ENCODE peak calls at places on chromosomes 1 and 21, in six cellular contexts. T is fibroblast of lung, N is Panc1, A is fibroblast of pulmonary artery, Q is foreskin fibroblast, X is esophagus squamous epithelium. Y is an unnamed sample.

GRCh38 chr1:113405573-113405972 is 15.3 kb downstream of the MAGI3 start:
- DNase-seq in Q (no peak), N (no peak), A (no peak), X (no peak), T (no peak), Y (no peak)

GRCh38 chr1:81679972-81680371 is 120.8 kb upstream of the ADGRL2 start:
- DNase-seq in T (peak; percentile 61), X (no peak), Q (peak; percentile 70), A (peak; percentile 93), N (no peak), Y (peak; percentile 82)

GRCh38 chr1:109910963-109911798 is 532 bp downstream of the CSF1 start:
- DNase-seq in T (no peak), X (no peak), N (no peak), Q (no peak), A (no peak), Y (peak; percentile 20)

GRCh38 chr21:37478821-37479220 is 112.2 kb downstream of the DYRK1A start:
- DNase-seq in X (no peak), N (no peak), A (no peak), Q (no peak), T (no peak), Y (no peak)

GRCh38 chr1:203038217-203038741 is 12.0 kb downstream of the PPFIA4 start:
- DNase-seq in T (peak; percentile 69), A (peak; percentile 59), X (no peak), N (no peak), Q (peak; percentile 81), Y (peak; percentile 82)

GRCh38 chr1:63127376-63127775 is 195.0 kb upstream of the FOXD3 start:
- DNase-seq in T (peak; percentile 11), Q (no peak), X (no peak), A (peak; percentile 11), N (no peak), Y (no peak)

GRCh38 chr1:35460796-35461195 is 96.4 kb downstream of the KIAA0319L start:
- DNase-seq in X (no peak), T (no peak), A (no peak), N (no peak), Q (no peak), Y (no peak)

GRCh38 chr1:235017719-235018118 is 110.9 kb downstream of the TOMM20 start:
- DNase-seq in Q (no peak), X (no peak), T (no peak), N (no peak), A (peak; percentile 17), Y (no peak)

GRCh38 chr1:155127672-155128468 is at the start of gene EFNA1:
- DNase-seq in N (no peak), Q (no peak), X (no peak), T (peak; percentile 5), A (peak; percentile 40), Y (peak; percentile 48)

GRCh38 chr1:219774386-219774785 is 154.0 kb downstream of the SLC30A10 start:
- DNase-seq in X (no peak), Q (no peak), A (no peak), N (no peak), T (no peak), Y (no peak)

DNA sequence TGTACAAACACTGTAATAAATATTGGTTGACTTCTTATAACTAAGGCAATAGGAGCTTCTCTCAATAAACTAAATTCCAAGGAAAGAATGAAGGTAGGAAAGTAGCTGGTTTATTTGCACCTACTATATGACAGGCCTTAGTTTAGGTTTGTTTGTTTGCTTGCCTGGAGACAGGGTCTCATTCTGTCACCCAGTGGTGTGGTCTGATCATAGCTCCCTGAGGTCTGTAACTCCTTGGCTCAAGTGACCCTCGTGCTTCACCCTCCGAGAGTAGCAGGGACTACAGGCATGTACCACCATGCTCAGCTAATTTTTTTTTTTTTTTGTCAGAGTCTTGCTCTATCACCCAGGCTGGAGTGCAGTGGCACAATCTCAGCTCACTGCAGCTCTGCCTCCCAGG is 1.9 kb upstream of the EDARADD start:
- DNase-seq in Q (no peak), T (no peak), X (no peak), N (no peak), A (no peak), Y (no peak)
- TF ChIP-seq CTCF in Q (no peak), T (no peak), X (no peak), N (no peak), A (no peak), Y (no peak)

GRCh38 chr1:205670143-205670431 is 10.2 kb downstream of the SLC45A3 start:
- DNase-seq in X (no peak), T (no peak), Q (no peak), A (no peak), N (no peak), Y (no peak)
- H3K4me3 ChIP-seq in X (no peak overlapping the region), T (no peak overlapping the region), Q (no peak overlapping the region), A (no peak overlapping the region), N (no peak overlapping the region), Y (no peak overlapping the region)

DNA sequence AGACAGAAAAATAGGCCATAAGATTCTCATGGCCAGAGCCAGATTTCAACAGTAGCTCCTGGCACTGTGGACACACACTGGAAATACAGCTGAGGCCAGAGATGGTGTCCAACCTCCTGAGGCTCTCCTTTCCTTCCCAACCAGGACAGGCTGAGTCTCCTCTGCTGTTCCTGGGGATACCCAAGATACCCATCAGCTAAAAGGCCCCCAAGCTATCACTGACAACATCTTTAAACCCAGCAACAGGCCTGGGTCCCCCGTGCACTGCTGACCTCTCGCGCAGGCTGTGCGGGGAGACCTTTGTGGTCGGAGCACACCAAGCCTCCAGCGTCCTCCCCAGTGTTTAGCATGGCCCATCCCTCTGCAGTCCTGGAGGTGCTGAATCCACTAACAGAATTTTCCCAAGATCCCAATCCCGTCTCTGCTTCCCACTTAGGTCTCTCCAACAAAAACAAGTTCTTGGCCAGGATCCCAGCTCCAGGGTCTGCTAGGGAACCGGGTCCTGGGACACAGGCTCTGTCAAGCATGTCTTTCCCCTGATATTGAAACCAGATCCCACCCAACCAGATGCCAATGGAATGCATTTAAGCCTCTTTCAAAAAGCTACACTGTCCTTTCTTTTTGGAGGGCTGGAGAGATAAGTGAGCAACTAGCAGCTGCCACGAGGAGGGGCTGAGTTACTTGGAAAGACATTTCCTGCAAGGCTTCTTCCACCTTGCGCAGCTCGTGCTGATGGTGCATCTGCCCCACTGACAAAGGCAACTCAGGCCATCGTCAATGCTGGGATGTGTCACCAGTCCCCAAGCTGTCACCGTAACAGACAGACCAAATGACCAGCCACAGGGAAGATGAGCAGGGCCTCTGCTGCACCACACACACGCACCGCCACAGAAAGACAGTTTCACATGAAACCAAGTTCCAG is 73.2 kb downstream of the BCAR3 start:
- DNase-seq in T (peak; percentile 46), X (no peak), A (peak; percentile 59), N (no peak), Q (no peak), Y (peak; percentile 65)
- TF ChIP-seq CTCF in T (no peak), X (no peak), A (peak; percentile 13), N (no peak), Q (no peak), Y (no peak)

GRCh38 chr1:179169616-179170467 is 59.6 kb downstream of the ABL2 start:
- DNase-seq in T (peak; percentile 88), X (no peak), Q (peak; percentile 77), N (no peak), A (peak; percentile 87), Y (peak; percentile 86)
- H3K4me3 ChIP-seq in T (no peak overlapping the region), X (no peak overlapping the region), Q (no peak overlapping the region), N (no peak overlapping the region), A (no peak overlapping the region), Y (no peak overlapping the region)

GRCh38 chr1:30273456-30273855 is 449.9 kb downstream of the MATN1 start:
- DNase-seq in X (no peak), N (no peak), Q (no peak), T (no peak), A (no peak), Y (no peak)

GRCh38 chr1:30273021-30273325 is 450.4 kb downstream of the MATN1 start:
- DNase-seq in X (no peak), N (no peak), T (no peak), A (no peak), Q (no peak), Y (no peak)

GRCh38 chr1:30271401-30272287 is 451.7 kb downstream of the MATN1 start:
- DNase-seq in N (no peak), T (no peak), X (no peak), A (no peak), Q (no peak), Y (no peak)

GRCh38 chr1:30274176-30274936 is 449.0 kb downstream of the MATN1 start:
- DNase-seq in Q (no peak), N (no peak), X (no peak), T (no peak), A (no peak), Y (no peak)

GRCh38 chr1:30272288-30273020 is 450.9 kb downstream of the MATN1 start:
- DNase-seq in Q (no peak), X (no peak), N (no peak), T (no peak), A (no peak), Y (no peak)
- TF ChIP-seq CTCF in Q (no peak), X (no peak), N (no peak), T (no peak), A (no peak), Y (no peak)

GRCh38 chr1:156153362-156153761 is at the start of gene SEMA4A:
- DNase-seq in T (no peak), N (no peak), X (no peak), A (no peak), Q (no peak), Y (no peak)

GRCh38 chr1:156152628-156153027 is 757 bp upstream of the SEMA4A start:
- DNase-seq in N (no peak), T (no peak), A (no peak), Q (no peak), X (no peak), Y (no peak)

GRCh38 chr1:156155760-156156495 is 2.5 kb downstream of the SEMA4A start:
- DNase-seq in Q (no peak), T (no peak), N (no peak), A (no peak), X (no peak), Y (no peak)

GRCh38 chr1:156151093-156151688 is 2.2 kb upstream of the SEMA4A start:
- DNase-seq in Q (no peak), N (no peak), T (peak; percentile 60), A (no peak), X (no peak), Y (peak; percentile 58)

DNA sequence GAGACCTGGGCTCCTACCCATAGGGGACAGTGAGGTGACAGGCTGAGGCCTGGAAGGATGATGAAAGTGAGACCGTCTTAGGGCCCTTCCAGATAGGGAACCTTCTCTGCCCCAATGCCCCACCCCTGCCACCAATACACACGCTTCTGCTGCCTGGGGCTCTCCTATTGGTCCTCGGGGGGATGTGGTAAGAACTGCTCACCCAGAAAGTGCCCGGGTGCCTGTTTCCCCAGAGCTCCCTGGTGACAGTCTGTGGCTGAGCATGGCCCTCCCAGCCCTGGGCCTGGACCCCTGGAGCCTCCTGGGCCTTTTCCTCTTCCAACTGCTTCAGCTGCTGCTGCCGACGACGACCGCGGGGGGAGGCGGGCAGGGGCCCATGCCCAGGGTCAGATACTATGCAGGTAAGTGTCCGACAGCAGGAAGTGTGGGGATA is 948 bp downstream of the SEMA4A start:
- DNase-seq in N (no peak), T (no peak), X (no peak), A (no peak), Q (no peak), Y (no peak)
- H3K4me3 ChIP-seq in N (no peak overlapping the region), T (no peak overlapping the region), X (peak overlapping the region; percentile 59), A (no peak overlapping the region), Q (no peak overlapping the region), Y (no peak overlapping the region)